ENCODE peak calls at places on chromosomes 1 and 21, in eight cellular contexts. V is esophagus squamous epithelium, D is uterus, Y is H1, P is K562, T is ovary, B is breast epithelium, W is prostate gland. I is an unnamed sample.

GRCh38 chr1:44568128-44568900 is 106.0 kb downstream of the TMEM53 start:
- DNase-seq in Y (no peak), D (no peak), W (no peak), P (no peak), B (no peak), V (no peak), T (no peak), I (no peak)

GRCh38 chr1:76279387-76279748 is 204.8 kb downstream of the ST6GALNAC3 start:
- DNase-seq in D (no peak), P (peak; percentile 1), W (no peak), V (no peak), B (no peak), T (no peak), Y (no peak), I (no peak)

GRCh38 chr1:54159733-54160316 is 7.0 kb upstream of the CDCP2 start:
- DNase-seq in P (no peak), B (no peak), D (no peak), T (no peak), V (no peak), Y (no peak), W (no peak), I (no peak)

GRCh38 chr1:15685820-15686219 is 1.7 kb downstream of the PLEKHM2 start:
- DNase-seq in Y (no peak), V (no peak), P (no peak), D (no peak), W (no peak), T (no peak), B (no peak), I (no peak)

GRCh38 chr1:16927711-16928485 is 6.2 kb downstream of the CROCC start:
- DNase-seq in B (no peak), Y (no peak), P (no peak), T (no peak), D (no peak), V (no peak), W (no peak), I (no peak)

GRCh38 chr1:22431965-22432364 is 19.7 kb upstream of the ZBTB40 start:
- DNase-seq in V (no peak), Y (no peak), P (no peak), W (no peak), B (no peak), D (no peak), T (no peak), I (no peak)

GRCh38 chr1:54591127-54591756 is 32.1 kb downstream of the FAM151A start:
- DNase-seq in D (no peak), B (no peak), Y (no peak), T (no peak), P (no peak), W (no peak), V (no peak), I (no peak)

GRCh38 chr1:31310131-31310530 is 13.3 kb downstream of the ZCCHC17 start:
- DNase-seq in T (no peak), B (no peak), P (no peak), D (no peak), V (no peak), W (no peak), Y (no peak), I (no peak)

GRCh38 chr1:223611939-223612338 is 53.6 kb downstream of the CAPN8 start:
- DNase-seq in P (no peak), Y (no peak), T (no peak), D (no peak), W (no peak), V (no peak), B (no peak), I (no peak)

GRCh38 chr1:63414691-63415090 is 47.3 kb downstream of the ALG6 start:
- DNase-seq in D (no peak), V (no peak), B (no peak), W (no peak), P (no peak), T (no peak), Y (no peak), I (no peak)

GRCh38 chr1:160726114-160726497 is 12.9 kb upstream of the SLAMF7 start:
- DNase-seq in Y (no peak), D (no peak), T (no peak), B (no peak), V (no peak), W (no peak), P (peak; percentile 76), I (peak; percentile 55)

GRCh38 chr21:42062543-42063022 is 8.5 kb upstream of the UMODL1 start:
- DNase-seq in T (no peak), P (no peak), V (peak; percentile 39), D (no peak), Y (no peak), B (no peak), W (no peak), I (no peak)

GRCh38 chr1:26922901-26923300 is 1.4 kb downstream of the NUDC start:
- DNase-seq in W (no peak), P (no peak), V (no peak), B (no peak), D (no peak), T (no peak), Y (no peak), I (no peak)

GRCh38 chr1:26921126-26921461 is 449 bp upstream of the NUDC start:
- DNase-seq in W (peak; percentile 6), T (no peak), Y (no peak), D (no peak), V (no peak), B (no peak), P (no peak), I (no peak)

GRCh38 chr1:26922201-26922729 is 722 bp downstream of the NUDC start:
- DNase-seq in T (no peak), B (no peak), D (no peak), V (no peak), Y (no peak), W (no peak), P (peak; percentile 62), I (peak; percentile 73)

GRCh38 chr1:26923711-26924110 is 2.2 kb downstream of the NUDC start:
- DNase-seq in D (no peak), T (no peak), P (no peak), B (no peak), W (no peak), Y (no peak), V (no peak), I (no peak)

GRCh38 chr1:26921462-26922200 is at the start of gene NUDC:
- DNase-seq in T (peak; percentile 97), W (peak; percentile 97), Y (peak; percentile 88), B (peak; percentile 97), V (peak; percentile 78), D (peak; percentile 95), P (peak; percentile 100), I (peak; percentile 98)
- TF ChIP-seq POLR2A in T (peak; percentile 84), W (peak; percentile 85), Y (peak; percentile 94), B (peak; percentile 90), V (peak; percentile 88), D (peak; percentile 86), P (peak; percentile 98), I (peak; percentile 95)

DNA sequence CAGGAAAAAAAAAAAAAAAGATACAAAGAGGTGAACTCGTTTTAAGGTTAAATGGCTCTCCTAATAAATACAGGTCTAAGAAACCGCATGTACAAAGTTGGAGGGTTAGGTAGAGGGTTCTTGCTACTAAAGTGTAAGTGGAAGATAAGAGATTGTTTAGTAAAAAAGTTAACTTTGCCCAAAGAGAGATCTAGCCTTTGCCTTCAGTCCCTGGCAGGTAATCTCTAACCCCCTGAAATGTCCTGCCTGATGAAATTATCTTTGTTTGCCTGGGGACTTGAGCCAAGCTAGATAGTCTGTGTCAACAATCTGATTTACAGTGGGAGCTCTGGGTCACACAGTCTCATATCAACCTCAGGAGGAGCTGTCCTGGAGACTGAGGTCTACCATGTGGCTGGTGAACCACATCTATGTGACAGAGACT is 57.6 kb downstream of the TRIM33 start:
- DNase-seq in D (no peak), Y (no peak), P (peak; percentile 84), V (no peak), W (no peak), T (no peak), B (no peak), I (peak; percentile 57)
- TF ChIP-seq POLR2A in D (no peak), Y (no peak), P (no peak), V (no peak), W (no peak), T (no peak), B (no peak), I (no peak)

DNA sequence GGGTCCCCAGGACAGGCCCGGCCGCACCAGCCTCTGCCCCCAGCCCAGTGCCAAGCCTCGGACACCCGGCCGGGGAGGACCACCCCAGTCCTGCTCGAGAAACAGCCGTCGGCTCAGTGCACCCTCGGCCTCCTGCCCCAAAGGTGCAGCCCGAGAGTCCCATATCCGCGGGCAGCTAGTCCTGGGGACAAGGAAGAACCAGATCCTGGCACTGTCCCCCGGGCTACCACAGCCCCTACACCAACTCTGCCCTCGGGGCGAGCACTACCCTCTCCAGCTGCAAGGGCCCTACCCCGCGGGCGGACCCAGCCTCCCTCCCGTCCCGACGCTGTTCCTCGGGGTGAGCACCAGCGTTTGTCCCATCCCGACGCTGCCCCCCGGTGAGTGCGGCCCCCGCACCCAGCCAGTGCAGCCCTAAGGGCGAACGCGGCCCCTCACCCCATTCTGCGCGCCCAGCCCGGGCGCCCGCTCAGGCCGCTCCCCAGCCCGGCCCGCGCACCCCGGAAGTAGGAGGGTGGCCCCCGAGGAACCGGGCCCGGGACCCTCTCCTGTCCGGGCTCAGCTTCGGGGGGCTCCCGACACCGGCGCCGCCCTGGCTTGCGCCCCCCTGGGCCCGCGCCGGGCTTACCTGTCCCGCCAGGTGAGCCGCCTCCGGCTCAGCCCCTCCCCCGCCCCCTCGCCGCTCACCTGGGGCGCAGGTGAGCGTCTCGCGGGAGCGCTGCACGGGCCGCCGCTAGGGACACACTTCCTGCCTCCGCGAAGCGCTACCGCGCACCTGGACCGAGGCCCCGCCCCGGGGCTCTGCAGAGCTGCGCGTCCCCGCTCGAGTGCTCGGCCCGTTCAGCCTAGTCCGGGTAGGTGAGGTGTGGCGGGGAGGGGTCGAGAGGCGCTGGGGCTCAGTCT is at the start of gene KDF1:
- DNase-seq in W (peak; percentile 87), P (peak; percentile 70), B (peak; percentile 83), V (no peak), D (no peak), Y (peak; percentile 77), T (no peak), I (no peak)
- TF ChIP-seq POLR2A in W (peak; percentile 79), P (no peak), B (peak; percentile 40), V (peak; percentile 79), D (no peak), Y (peak; percentile 62), T (no peak), I (no peak)

GRCh38 chr1:227902641-227902990 is 45.1 kb downstream of the WNT9A start:
- DNase-seq in B (no peak), D (no peak), W (no peak), Y (no peak), T (no peak), V (no peak), P (no peak), I (no peak)

GRCh38 chr1:227901906-227902640 is 45.7 kb downstream of the WNT9A start:
- DNase-seq in D (no peak), W (no peak), T (peak; percentile 33), B (no peak), Y (no peak), V (no peak), P (peak; percentile 24), I (no peak)

GRCh38 chr1:227904541-227905335 is 43.0 kb downstream of the WNT9A start:
- DNase-seq in D (no peak), B (no peak), V (no peak), Y (no peak), P (no peak), T (no peak), W (no peak), I (no peak)

GRCh38 chr1:227903061-227903521 is 44.6 kb downstream of the WNT9A start:
- DNase-seq in V (no peak), P (no peak), B (no peak), D (no peak), T (no peak), W (no peak), Y (no peak), I (no peak)

GRCh38 chr1:227903614-227904501 is 43.9 kb downstream of the WNT9A start:
- DNase-seq in B (no peak), P (no peak), Y (no peak), W (no peak), T (no peak), D (no peak), V (no peak), I (no peak)
- TF ChIP-seq POLR2A in B (no peak), P (no peak), Y (no peak), W (no peak), T (no peak), D (no peak), V (no peak), I (no peak)

I was measured in erythroblast.